ENCODE peak calls at places on chromosomes 7 and 10, in five cellular contexts. G is pancreas, R is left lung, N is adrenal gland, H is psoas muscle. I is an unnamed sample.

GRCh38 chr7:151623766-151624165 is 104.1 kb upstream of the RHEB start:
- DNase-seq in G (no peak), R (no peak), N (no peak), H (no peak), I (no peak)

GRCh38 chr7:120278773-120279172 is 5.8 kb downstream of the KCND2 start:
- DNase-seq in G (no peak), R (no peak), N (no peak), H (no peak), I (no peak)

GRCh38 chr10:10233256-10233655 is 784.4 kb upstream of the CELF2 start:
- DNase-seq in G (no peak), R (no peak), N (no peak), H (no peak), I (no peak)

GRCh38 chr7:128682125-128682524 is 10.0 kb downstream of the GARIN1A start:
- DNase-seq in G (no peak), R (no peak), N (no peak), H (no peak), I (no peak)

GRCh38 chr10:85444868-85445267 is 921.7 kb downstream of the GRID1 start:
- DNase-seq in G (no peak), R (no peak), N (no peak), H (no peak), I (no peak)

GRCh38 chr7:73770002-73770859 is at the start of gene CLDN3:
- DNase-seq in G (peak; percentile 98), R (peak; percentile 88), N (no peak), H (no peak), I (no peak)

GRCh38 chr7:5284304-5285281 is 1.9 kb downstream of the SLC29A4 start:
- DNase-seq in G (peak; percentile 46), R (no peak), N (peak; percentile 43), H (no peak), I (no peak)

GRCh38 chr10:70605153-70605552 is 2.6 kb upstream of the PRF1 start:
- DNase-seq in G (no peak), R (no peak), N (no peak), H (no peak), I (no peak)

GRCh38 chr7:24604640-24605039 is 31.4 kb downstream of the PALS2 start:
- DNase-seq in G (no peak), R (no peak), N (no peak), H (no peak), I (no peak)

GRCh38 chr7:128838981-128839731 is 8.9 kb downstream of the FLNC start:
- DNase-seq in G (no peak), R (no peak), N (no peak), H (peak; percentile 31), I (no peak)

GRCh38 chr7:116258734-116259133 is 48.4 kb downstream of the TES start:
- DNase-seq in G (no peak), R (no peak), N (peak; percentile 22), H (no peak), I (no peak)

GRCh38 chr10:43255644-43256431 is 11.0 kb downstream of the RASGEF1A start:
- DNase-seq in G (no peak), R (no peak), N (peak; percentile 33), H (no peak), I (no peak)

GRCh38 chr10:108911814-108912541 is 1011.3 kb downstream of the XPNPEP1 start:
- DNase-seq in G (peak; percentile 52), R (peak; percentile 46), N (peak; percentile 21), H (peak; percentile 19), I (no peak)

GRCh38 chr7:111474723-111475418 is 87.4 kb downstream of the IMMP2L start:
- DNase-seq in G (no peak), R (no peak), N (no peak), H (no peak), I (no peak)

GRCh38 chr7:18927134-18927533 is 190.3 kb downstream of the TWIST1 start:
- DNase-seq in G (no peak), R (no peak), N (no peak), H (no peak), I (no peak)

GRCh38 chr10:63698815-63699205 is 177.6 kb downstream of the REEP3 start:
- DNase-seq in G (no peak), R (no peak), N (no peak), H (no peak), I (no peak)

GRCh38 chr10:66283874-66284464 is 641.9 kb upstream of the LRRTM3 start:
- DNase-seq in G (no peak), R (no peak), N (no peak), H (no peak), I (no peak)

GRCh38 chr10:116084166-116084565 is 188.8 kb downstream of the GFRA1 start:
- DNase-seq in G (no peak), R (no peak), N (no peak), H (no peak), I (no peak)

GRCh38 chr10:104711167-104711765 is 70.2 kb downstream of the SORCS3 start:
- DNase-seq in G (no peak), R (no peak), N (no peak), H (no peak), I (no peak)

GRCh38 chr10:28432210-28432676 is 100.7 kb upstream of the WAC start:
- DNase-seq in G (peak; percentile 49), R (peak; percentile 74), N (peak; percentile 56), H (peak; percentile 31), I (peak; percentile 80)

GRCh38 chr7:92226981-92227380 is 18.7 kb downstream of the KRIT1 start:
- DNase-seq in G (no peak), R (no peak), N (no peak), H (no peak), I (no peak)

GRCh38 chr7:110804501-110804900 is 286.4 kb upstream of the LRRN3 start:
- DNase-seq in G (no peak), R (no peak), N (no peak), H (no peak), I (no peak)

GRCh38 chr10:91313761-91314520 is 93.5 kb downstream of the PCGF5 start:
- DNase-seq in G (no peak), R (no peak), N (no peak), H (no peak), I (no peak)

GRCh38 chr10:76285012-76285411 is 853.6 kb downstream of the LRMDA start:
- DNase-seq in G (no peak), R (no peak), N (no peak), H (no peak), I (no peak)

GRCh38 chr7:46022397-46022796 is 101.3 kb upstream of the IGFBP3 start:
- DNase-seq in G (no peak), R (no peak), N (no peak), H (no peak), I (no peak)

GRCh38 chr7:139452948-139453672 is 30.4 kb downstream of the KLRG2 start:
- DNase-seq in G (no peak), R (no peak), N (no peak), H (no peak), I (no peak)

GRCh38 chr10:102782698-102783540 is 39.2 kb downstream of the WBP1L start:
- DNase-seq in G (no peak), R (peak; percentile 68), N (peak; percentile 76), H (peak; percentile 83), I (no peak)

GRCh38 chr10:36423821-36424248 is 701.6 kb upstream of the ANKRD30A start:
- DNase-seq in G (no peak), R (no peak), N (no peak), H (no peak), I (no peak)

GRCh38 chr7:151925446-151926335 is 30.6 kb upstream of the GALNTL5 start:
- DNase-seq in G (peak; percentile 31), R (peak; percentile 68), N (peak; percentile 63), H (peak; percentile 64), I (peak; percentile 86)

GRCh38 chr7:136657332-136657942 is 211.0 kb upstream of the CHRM2 start:
- DNase-seq in G (no peak), R (no peak), N (no peak), H (no peak), I (no peak)

GRCh38 chr10:58824396-58824795 is 311.7 kb downstream of the BICC1 start:
- DNase-seq in G (no peak), R (no peak), N (no peak), H (no peak), I (no peak)

GRCh38 chr7:88845091-88845490 is 49.6 kb upstream of the TEX47 start:
- DNase-seq in G (no peak), R (no peak), N (no peak), H (no peak), I (no peak)

GRCh38 chr7:100683659-100684533 is 10.2 kb downstream of the GIGYF1 start:
- DNase-seq in G (no peak), R (no peak), N (no peak), H (no peak), I (no peak)

GRCh38 chr7:774161-775109 is 47.4 kb upstream of the PRKAR1B start:
- DNase-seq in G (peak; percentile 42), R (no peak), N (peak; percentile 43), H (peak; percentile 56), I (no peak)

GRCh38 chr7:158407581-158408331 is 179.9 kb downstream of the PTPRN2 start:
- DNase-seq in G (no peak), R (no peak), N (no peak), H (no peak), I (no peak)

GRCh38 chr10:77863446-77863845 is 63.1 kb downstream of the DLG5 start:
- DNase-seq in G (no peak), R (no peak), N (no peak), H (no peak), I (no peak)

GRCh38 chr7:108101759-108102158 is 28.4 kb downstream of the LAMB4 start:
- DNase-seq in G (no peak), R (no peak), N (no peak), H (no peak), I (no peak)

GRCh38 chr10:104925232-104925851 is 284.3 kb downstream of the SORCS3 start:
- DNase-seq in G (peak; percentile 20), R (no peak), N (peak; percentile 34), H (no peak), I (no peak)

GRCh38 chr10:46175831-46176230 is 111.0 kb upstream of the ANTXRL start:
- DNase-seq in G (no peak), R (no peak), N (no peak), H (no peak), I (no peak)

GRCh38 chr7:85749715-85750453 is 563.0 kb upstream of the SEMA3D start:
- DNase-seq in G (no peak), R (no peak), N (no peak), H (no peak), I (no peak)
- TF ChIP-seq CTCF in G (no peak), R (no peak), N (no peak), H (no peak), I (no peak)

GRCh38 chr7:36987363-36987724 is 263.1 kb upstream of the AOAH start:
- DNase-seq in G (no peak), R (no peak), N (no peak), H (no peak), I (no peak)
- TF ChIP-seq CTCF in G (no peak), R (no peak), N (peak; percentile 20), H (no peak), I (peak; percentile 54)

GRCh38 chr10:49183596-49184542 is 4.3 kb downstream of the TMEM273 start:
- DNase-seq in G (no peak), R (no peak), N (no peak), H (no peak), I (no peak)
- TF ChIP-seq CTCF in G (no peak), R (no peak), N (no peak), H (no peak), I (no peak)

GRCh38 chr10:132446661-132447445 is 49.9 kb downstream of the PWWP2B start:
- DNase-seq in G (peak; percentile 80), R (peak; percentile 87), N (peak; percentile 72), H (no peak), I (peak; percentile 77)
- TF ChIP-seq CTCF in G (peak; percentile 41), R (peak; percentile 63), N (peak; percentile 40), H (peak; percentile 35), I (peak; percentile 74)

I was measured in CD14-positive monocyte.